ENCODE peak calls at places on chromosomes 7 and 10, in six cellular contexts. One of them, this sample, is unnamed.

GRCh38 chr7:159121068-159121467 is 23.6 kb downstream of the VIPR2 start:
- DNase-seq in choroid plexus epithelial cell: no peak
- DNase-seq in uterus: no peak
- DNase-seq in ACHN: no peak
- DNase-seq in A172: no peak
- DNase-seq in fibroblast of the conjunctiva: no peak
- DNase-seq in this sample: no peak

GRCh38 chr10:110311357-110311949 is 6.7 kb upstream of the SMNDC1 start:
- DNase-seq in choroid plexus epithelial cell: peak; percentile 79
- DNase-seq in uterus: peak; percentile 52
- DNase-seq in ACHN: peak; percentile 77
- DNase-seq in A172: peak; percentile 68
- DNase-seq in fibroblast of the conjunctiva: peak; percentile 49
- DNase-seq in this sample: no peak

GRCh38 chr7:32088336-32088975 is 18.2 kb upstream of the PDE1C start:
- DNase-seq in choroid plexus epithelial cell: no peak
- DNase-seq in uterus: no peak
- DNase-seq in ACHN: no peak
- DNase-seq in A172: no peak
- DNase-seq in fibroblast of the conjunctiva: no peak
- DNase-seq in this sample: no peak

GRCh38 chr7:98870071-98870651 is 347 bp upstream of the TMEM130 start:
- DNase-seq in choroid plexus epithelial cell: peak; percentile 46
- DNase-seq in uterus: peak; percentile 20
- DNase-seq in ACHN: peak; percentile 82
- DNase-seq in A172: peak; percentile 64
- DNase-seq in fibroblast of the conjunctiva: no peak
- DNase-seq in this sample: peak; percentile 26

GRCh38 chr10:4663162-4663992 is 162.6 kb upstream of the AKR1E2 start:
- DNase-seq in choroid plexus epithelial cell: peak; percentile 100
- DNase-seq in uterus: peak; percentile 89
- DNase-seq in ACHN: peak; percentile 98
- DNase-seq in A172: peak; percentile 100
- DNase-seq in fibroblast of the conjunctiva: peak; percentile 100
- DNase-seq in this sample: peak; percentile 29

GRCh38 chr7:155804897-155805825 is 7.1 kb downstream of the SHH start:
- DNase-seq in choroid plexus epithelial cell: peak; percentile 80
- DNase-seq in uterus: no peak
- DNase-seq in ACHN: no peak
- DNase-seq in A172: no peak
- DNase-seq in fibroblast of the conjunctiva: peak; percentile 20
- DNase-seq in this sample: peak; percentile 44

GRCh38 chr7:27897441-27897847 is 157.5 kb downstream of the TAX1BP1 start:
- DNase-seq in choroid plexus epithelial cell: no peak
- DNase-seq in uterus: no peak
- DNase-seq in ACHN: no peak
- DNase-seq in A172: no peak
- DNase-seq in fibroblast of the conjunctiva: no peak
- DNase-seq in this sample: no peak

GRCh38 chr7:151172273-151173141 is 5.0 kb upstream of the GBX1 start:
- DNase-seq in choroid plexus epithelial cell: peak; percentile 73
- DNase-seq in uterus: peak; percentile 65
- DNase-seq in ACHN: peak; percentile 78
- DNase-seq in A172: peak; percentile 65
- DNase-seq in fibroblast of the conjunctiva: peak; percentile 31
- DNase-seq in this sample: peak; percentile 75

GRCh38 chr10:32308027-32308603 is 38.8 kb downstream of the EPC1 start:
- DNase-seq in choroid plexus epithelial cell: no peak
- DNase-seq in uterus: no peak
- DNase-seq in ACHN: no peak
- DNase-seq in A172: no peak
- DNase-seq in fibroblast of the conjunctiva: no peak
- DNase-seq in this sample: no peak